ENCODE peak calls at places on chromosomes 1 and 21, in eight cellular contexts. One of them, this sample, is unnamed.

GRCh38 chr1:64956241-64956640 is 10.1 kb downstream of the JAK1 start:
- DNase-seq in progenitor cell of endocrine pancreas: no peak
- DNase-seq in left ventricle myocardium inferior: no peak
- DNase-seq in sigmoid colon: no peak
- DNase-seq in B cell: no peak
- DNase-seq in nephron progenitor cell: no peak
- DNase-seq in IMR-90: no peak
- DNase-seq in kidney epithelial cell: peak; percentile 38
- DNase-seq in this sample: no peak

GRCh38 chr1:173224280-173224886 is 17.3 kb upstream of the TNFSF4 start:
- DNase-seq in nephron progenitor cell: no peak
- DNase-seq in B cell: no peak
- DNase-seq in progenitor cell of endocrine pancreas: no peak
- DNase-seq in sigmoid colon: no peak
- DNase-seq in kidney epithelial cell: no peak
- DNase-seq in left ventricle myocardium inferior: no peak
- DNase-seq in IMR-90: peak; percentile 28
- DNase-seq in this sample: no peak

GRCh38 chr1:208450958-208451357 is 206.8 kb upstream of the PLXNA2 start:
- DNase-seq in B cell: no peak
- DNase-seq in progenitor cell of endocrine pancreas: no peak
- DNase-seq in sigmoid colon: peak; percentile 69
- DNase-seq in nephron progenitor cell: no peak
- DNase-seq in kidney epithelial cell: no peak
- DNase-seq in IMR-90: no peak
- DNase-seq in left ventricle myocardium inferior: no peak
- DNase-seq in this sample: no peak

GRCh38 chr1:223620297-223620900 is 45.1 kb downstream of the CAPN8 start:
- DNase-seq in kidney epithelial cell: no peak
- DNase-seq in progenitor cell of endocrine pancreas: no peak
- DNase-seq in left ventricle myocardium inferior: no peak
- DNase-seq in B cell: no peak
- DNase-seq in nephron progenitor cell: no peak
- DNase-seq in sigmoid colon: no peak
- DNase-seq in IMR-90: no peak
- DNase-seq in this sample: no peak

GRCh38 chr1:181438013-181438412 is 45.3 kb upstream of the CACNA1E start:
- DNase-seq in IMR-90: no peak
- DNase-seq in progenitor cell of endocrine pancreas: no peak
- DNase-seq in sigmoid colon: no peak
- DNase-seq in nephron progenitor cell: no peak
- DNase-seq in B cell: no peak
- DNase-seq in left ventricle myocardium inferior: no peak
- DNase-seq in kidney epithelial cell: no peak
- DNase-seq in this sample: no peak

GRCh38 chr1:37765937-37766664 is 1.2 kb upstream of the EPHA10 start:
- DNase-seq in sigmoid colon: no peak
- DNase-seq in progenitor cell of endocrine pancreas: no peak
- DNase-seq in left ventricle myocardium inferior: no peak
- DNase-seq in kidney epithelial cell: no peak
- DNase-seq in IMR-90: no peak
- DNase-seq in nephron progenitor cell: no peak
- DNase-seq in B cell: peak; percentile 30
- DNase-seq in this sample: no peak

GRCh38 chr21:26587621-26588260 is 14.7 kb upstream of the CYYR1 start:
- DNase-seq in IMR-90: peak; percentile 44
- DNase-seq in kidney epithelial cell: no peak
- DNase-seq in progenitor cell of endocrine pancreas: no peak
- DNase-seq in sigmoid colon: no peak
- DNase-seq in B cell: no peak
- DNase-seq in nephron progenitor cell: no peak
- DNase-seq in left ventricle myocardium inferior: no peak
- DNase-seq in this sample: no peak

GRCh38 chr1:32755098-32755809 is 52.7 kb upstream of the SYNC start:
- DNase-seq in kidney epithelial cell: no peak
- DNase-seq in left ventricle myocardium inferior: no peak
- DNase-seq in progenitor cell of endocrine pancreas: no peak
- DNase-seq in B cell: no peak
- DNase-seq in sigmoid colon: no peak
- DNase-seq in nephron progenitor cell: no peak
- DNase-seq in IMR-90: no peak
- DNase-seq in this sample: no peak

GRCh38 chr1:93313026-93313425 is 32.7 kb upstream of the DR1 start:
- DNase-seq in nephron progenitor cell: no peak
- DNase-seq in sigmoid colon: no peak
- DNase-seq in B cell: no peak
- DNase-seq in IMR-90: no peak
- DNase-seq in progenitor cell of endocrine pancreas: no peak
- DNase-seq in kidney epithelial cell: no peak
- DNase-seq in left ventricle myocardium inferior: no peak
- DNase-seq in this sample: no peak

GRCh38 chr1:237355022-237355421 is 313.0 kb downstream of the RYR2 start:
- DNase-seq in nephron progenitor cell: no peak
- DNase-seq in left ventricle myocardium inferior: no peak
- DNase-seq in B cell: no peak
- DNase-seq in progenitor cell of endocrine pancreas: no peak
- DNase-seq in sigmoid colon: no peak
- DNase-seq in IMR-90: no peak
- DNase-seq in kidney epithelial cell: no peak
- DNase-seq in this sample: no peak
- TF ChIP-seq CTCF in nephron progenitor cell: no peak
- TF ChIP-seq CTCF in left ventricle myocardium inferior: no peak
- TF ChIP-seq CTCF in B cell: no peak
- TF ChIP-seq CTCF in progenitor cell of endocrine pancreas: no peak
- TF ChIP-seq CTCF in sigmoid colon: no peak
- TF ChIP-seq CTCF in IMR-90: no peak
- TF ChIP-seq CTCF in kidney epithelial cell: no peak
- TF ChIP-seq CTCF in this sample: no peak

GRCh38 chr1:232602622-232603021 is 27.3 kb downstream of the SIPA1L2 start:
- DNase-seq in B cell: no peak
- DNase-seq in IMR-90: no peak
- DNase-seq in progenitor cell of endocrine pancreas: no peak
- DNase-seq in sigmoid colon: no peak
- DNase-seq in left ventricle myocardium inferior: no peak
- DNase-seq in nephron progenitor cell: no peak
- DNase-seq in kidney epithelial cell: no peak
- DNase-seq in this sample: no peak
- TF ChIP-seq CTCF in B cell: no peak
- TF ChIP-seq CTCF in IMR-90: no peak
- TF ChIP-seq CTCF in progenitor cell of endocrine pancreas: peak; percentile 25
- TF ChIP-seq CTCF in sigmoid colon: no peak
- TF ChIP-seq CTCF in left ventricle myocardium inferior: peak; percentile 24
- TF ChIP-seq CTCF in nephron progenitor cell: no peak
- TF ChIP-seq CTCF in kidney epithelial cell: peak; percentile 28
- TF ChIP-seq CTCF in this sample: no peak

DNA sequence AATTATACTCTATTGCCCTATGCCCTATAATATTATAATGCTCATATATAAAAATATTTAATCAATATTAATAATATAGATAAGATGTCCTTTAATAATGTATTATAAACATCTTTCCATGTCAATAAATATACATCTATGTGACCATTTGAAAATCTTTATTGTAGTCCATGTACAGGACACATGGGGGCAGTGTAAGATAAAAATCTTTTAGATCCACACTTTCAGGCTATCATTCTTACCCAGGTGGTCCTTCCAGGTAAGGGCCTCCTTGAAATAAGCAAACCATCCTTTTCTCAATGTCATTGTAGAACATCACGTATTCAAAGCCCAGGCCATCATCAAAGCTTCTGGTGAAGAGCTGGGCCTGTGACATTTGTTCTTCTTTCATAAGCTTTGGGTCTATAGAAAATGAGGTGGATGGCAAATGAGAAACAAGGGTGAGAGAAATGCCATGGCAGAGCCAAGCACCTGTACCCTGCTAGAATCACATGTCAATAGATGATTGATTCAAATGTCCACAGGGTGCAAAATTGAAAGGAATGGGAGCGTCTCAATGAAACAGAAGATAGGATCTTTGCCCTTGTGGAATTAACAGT is 20.2 kb downstream of the THEM4 start:
- DNase-seq in kidney epithelial cell: no peak
- DNase-seq in B cell: peak; percentile 39
- DNase-seq in left ventricle myocardium inferior: no peak
- DNase-seq in IMR-90: no peak
- DNase-seq in progenitor cell of endocrine pancreas: no peak
- DNase-seq in sigmoid colon: no peak
- DNase-seq in nephron progenitor cell: no peak
- DNase-seq in this sample: no peak
- TF ChIP-seq CTCF in kidney epithelial cell: peak; percentile 30
- TF ChIP-seq CTCF in B cell: peak; percentile 68
- TF ChIP-seq CTCF in left ventricle myocardium inferior: peak; percentile 41
- TF ChIP-seq CTCF in IMR-90: peak; percentile 45
- TF ChIP-seq CTCF in progenitor cell of endocrine pancreas: peak; percentile 59
- TF ChIP-seq CTCF in sigmoid colon: no peak
- TF ChIP-seq CTCF in nephron progenitor cell: peak; percentile 41
- TF ChIP-seq CTCF in this sample: peak; percentile 51

DNA sequence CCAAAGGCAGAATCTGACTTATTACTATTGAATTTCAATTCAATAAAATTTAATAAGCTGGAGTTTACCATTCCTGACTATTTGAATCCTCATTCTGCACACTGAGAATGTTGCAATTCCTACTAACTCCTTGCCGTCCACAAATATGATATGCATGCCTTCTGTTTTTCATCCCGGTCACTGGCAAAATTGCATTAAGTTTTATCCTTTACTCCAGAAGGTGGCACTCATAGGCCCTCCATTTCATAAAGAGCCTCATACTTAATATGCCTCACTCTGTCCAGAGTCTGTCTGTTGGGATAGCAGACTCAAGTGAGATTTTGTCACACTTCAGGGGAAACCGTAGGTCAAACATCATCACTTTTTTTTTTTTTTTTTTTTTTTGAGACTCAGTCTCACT is 27.4 kb downstream of the F11R start:
- DNase-seq in sigmoid colon: no peak
- DNase-seq in nephron progenitor cell: no peak
- DNase-seq in progenitor cell of endocrine pancreas: no peak
- DNase-seq in B cell: no peak
- DNase-seq in left ventricle myocardium inferior: no peak
- DNase-seq in kidney epithelial cell: no peak
- DNase-seq in IMR-90: peak; percentile 77
- DNase-seq in this sample: no peak
- TF ChIP-seq CTCF in sigmoid colon: no peak
- TF ChIP-seq CTCF in nephron progenitor cell: no peak
- TF ChIP-seq CTCF in progenitor cell of endocrine pancreas: no peak
- TF ChIP-seq CTCF in B cell: peak; percentile 8
- TF ChIP-seq CTCF in left ventricle myocardium inferior: peak; percentile 45
- TF ChIP-seq CTCF in kidney epithelial cell: peak; percentile 16
- TF ChIP-seq CTCF in IMR-90: peak; percentile 52
- TF ChIP-seq CTCF in this sample: no peak